ENCODE peak calls at places on chromosome 22, in ten cellular contexts. G is sigmoid colon; A is HTR-8/SVneo; O is progenitor cell of endocrine pancreas; T is activated CD4-positive, alpha-beta T cell treated with anti-CD3 and anti-CD28 coated beads, Interleukin-2, amount 10 ng/mL, durations not matched to agents 7 days and 5 days; Q is SK-N-DZ; S is BE2C; F is mucosa of gallbladder; R is naive thymus-derived CD4-positive, alpha-beta T cell; B is fibroblast of the aortic adventitia. Y is an unnamed sample.
A peak's percentile ranks its signal among the peaks of the same experiment; 100 is the strongest.

GRCh38 chr22:45485271-45485670 is 17.4 kb upstream of the FBLN1 start:
- DNase-seq in A (no peak), R (no peak), B (no peak), T (no peak), G (no peak), S (no peak), Q (no peak), O (no peak), F (no peak), Y (no peak)

GRCh38 chr22:36383110-36383581 is 4.6 kb downstream of the MYH9 start:
- DNase-seq in O (no peak), Q (no peak), B (peak; percentile 64), F (peak; percentile 65), A (no peak), G (no peak), R (no peak), S (no peak), T (peak; percentile 72), Y (peak; percentile 87)

GRCh38 chr22:19886605-19887250 is 32.1 kb upstream of the GNB1L start:
- DNase-seq in A (no peak), R (no peak), T (peak; percentile 27), O (no peak), G (no peak), F (no peak), Q (no peak), S (peak; percentile 3), B (peak; percentile 38), Y (peak; percentile 82)

GRCh38 chr22:49327411-49327810 is 500.3 kb downstream of the BRD1 start:
- DNase-seq in O (peak; percentile 4), A (no peak), S (no peak), F (peak; percentile 0), R (no peak), T (no peak), Q (no peak), B (no peak), G (no peak), Y (no peak)

GRCh38 chr22:23553922-23554870 is 25.9 kb downstream of the IGLL1 start:
- DNase-seq in O (no peak), F (no peak), S (no peak), Q (peak; percentile 84), B (no peak), T (no peak), G (peak; percentile 50), R (no peak), A (no peak), Y (no peak)

GRCh38 chr22:39292561-39293074 is 26.8 kb downstream of the RPL3 start:
- DNase-seq in A (peak; percentile 84), R (no peak), T (no peak), G (peak; percentile 93), O (no peak), Q (no peak), B (peak; percentile 93), S (peak; percentile 48), F (peak; percentile 94), Y (peak; percentile 91)

GRCh38 chr22:46748206-46748947 is 10.3 kb upstream of the CERK start:
- DNase-seq in G (no peak), F (no peak), B (no peak), O (no peak), T (no peak), Q (no peak), S (no peak), R (no peak), A (no peak), Y (no peak)

GRCh38 chr22:37173709-37174108 is 14.3 kb downstream of the C1QTNF6 start:
- DNase-seq in F (no peak), B (peak; percentile 87), A (no peak), S (no peak), T (no peak), G (peak; percentile 79), R (no peak), Q (no peak), O (no peak), Y (peak; percentile 60)

GRCh38 chr22:43828711-43829447 is 16.8 kb upstream of the EFCAB6 start:
- DNase-seq in R (no peak), G (peak; percentile 86), Q (no peak), T (no peak), O (no peak), F (no peak), B (peak; percentile 94), A (no peak), S (peak; percentile 80), Y (peak; percentile 22)

GRCh38 chr22:28955817-28956216 is 72.4 kb downstream of the ZNRF3 start:
- DNase-seq in G (no peak), B (no peak), R (peak; percentile 19), O (no peak), T (peak; percentile 85), Q (no peak), S (no peak), F (no peak), A (no peak), Y (peak; percentile 21)

GRCh38 chr22:24434472-24435322 is 7.3 kb downstream of the ADORA2A start:
- DNase-seq in R (no peak), T (peak; percentile 83), B (peak; percentile 33), S (no peak), G (peak; percentile 68), Q (no peak), A (no peak), F (peak; percentile 66), O (no peak), Y (no peak)

GRCh38 chr22:41780714-41781507 is 19.6 kb upstream of the CCDC134 start:
- DNase-seq in R (peak; percentile 64), B (peak; percentile 66), T (peak; percentile 97), F (peak; percentile 65), Q (peak; percentile 36), A (peak; percentile 36), S (no peak), O (no peak), G (peak; percentile 78), Y (peak; percentile 30)

GRCh38 chr22:23060612-23061400 is 9.5 kb upstream of the GNAZ start:
- DNase-seq in T (no peak), R (no peak), B (no peak), A (no peak), F (no peak), O (no peak), S (peak; percentile 3), G (no peak), Q (no peak), Y (no peak)

GRCh38 chr22:30251661-30252226 is 5.2 kb upstream of the LIF start:
- DNase-seq in O (no peak), A (no peak), F (no peak), S (peak; percentile 92), Q (no peak), R (no peak), T (no peak), G (no peak), B (peak; percentile 49), Y (peak; percentile 20)

GRCh38 chr22:17772249-17772962 is 1.9 kb downstream of the BID start:
- DNase-seq in F (no peak), R (no peak), S (peak; percentile 63), Q (peak; percentile 47), O (no peak), G (peak; percentile 60), B (no peak), A (peak; percentile 79), T (no peak), Y (no peak)

GRCh38 chr22:26395926-26396325 is 33.1 kb upstream of the ASPHD2 start:
- DNase-seq in S (no peak), T (no peak), A (no peak), G (no peak), R (no peak), Q (no peak), O (no peak), F (no peak), B (no peak), Y (no peak)

GRCh38 chr22:22692707-22693530 is 48.5 kb downstream of the GGTLC2 start:
- DNase-seq in Q (peak; percentile 26), F (peak; percentile 79), B (peak; percentile 57), T (peak; percentile 69), R (peak; percentile 42), G (peak; percentile 48), O (peak; percentile 65), A (no peak), S (peak; percentile 64), Y (peak; percentile 68)

GRCh38 chr22:29310863-29311339 is 4.5 kb downstream of the GAS2L1 start:
- DNase-seq in A (peak; percentile 91), T (peak; percentile 56), O (no peak), S (peak; percentile 92), R (peak; percentile 32), F (peak; percentile 94), Q (no peak), G (peak; percentile 98), B (peak; percentile 96), Y (peak; percentile 94)

GRCh38 chr22:27238935-27239510 is 562.5 kb downstream of the MN1 start:
- DNase-seq in Q (no peak), S (peak; percentile 98), F (peak; percentile 60), A (peak; percentile 79), G (peak; percentile 86), O (no peak), R (no peak), T (no peak), B (peak; percentile 99), Y (peak; percentile 38)

GRCh38 chr22:24592144-24592845 is 578 bp downstream of the LRRC75B start:
- DNase-seq in Q (no peak), S (no peak), R (no peak), A (peak; percentile 7), G (no peak), O (peak; percentile 30), T (no peak), B (peak; percentile 23), F (no peak), Y (no peak)

GRCh38 chr22:23539135-23539838 is 40.8 kb downstream of the IGLL1 start:
- DNase-seq in G (peak; percentile 89), R (peak; percentile 41), Q (peak; percentile 86), S (peak; percentile 88), T (peak; percentile 83), A (peak; percentile 39), O (peak; percentile 64), B (peak; percentile 76), F (peak; percentile 85), Y (peak; percentile 56)

GRCh38 chr22:27135582-27135981 is 478.2 kb downstream of the MIAT start:
- DNase-seq in S (no peak), Q (no peak), A (peak; percentile 39), T (no peak), B (peak; percentile 88), R (no peak), O (no peak), F (no peak), G (no peak), Y (peak; percentile 71)